ENCODE peak calls at places on chromosomes 1 and 21, in six cellular contexts. T is activated CD4-positive, alpha-beta T cell treated with anti-CD3 and anti-CD28 coated beads for 48 hours; H is renal cortical epithelial cell; Z is astrocyte; L is Calu3; R is testis. P is an unnamed sample.

GRCh38 chr1:112402682-112403643 is 6.9 kb downstream of the CTTNBP2NL start:
- DNase-seq in H (no peak), Z (peak; percentile 63), T (no peak), R (no peak), L (no peak), P (no peak)

GRCh38 chr1:24901791-24902470 is 28.1 kb downstream of the RUNX3 start:
- DNase-seq in T (peak; percentile 4), Z (no peak), R (no peak), H (no peak), L (no peak), P (no peak)

GRCh38 chr1:147641695-147642592 is 28.4 kb downstream of the ACP6 start:
- DNase-seq in H (peak; percentile 48), R (peak; percentile 59), T (peak; percentile 70), L (peak; percentile 75), Z (peak; percentile 18), P (peak; percentile 28)

GRCh38 chr1:12177999-12178441 is 11.2 kb downstream of the TNFRSF1B start:
- DNase-seq in Z (peak; percentile 74), R (no peak), H (peak; percentile 36), L (peak; percentile 30), T (peak; percentile 96), P (peak; percentile 92)

GRCh38 chr1:16026723-16027484 is 5.1 kb downstream of the CLCNKA start:
- DNase-seq in H (no peak), L (no peak), T (peak; percentile 36), R (no peak), Z (no peak), P (peak; percentile 22)

GRCh38 chr1:114718661-114719423 is 2.3 kb upstream of the NRAS start:
- DNase-seq in H (peak; percentile 37), T (peak; percentile 51), L (no peak), R (no peak), Z (peak; percentile 26), P (peak; percentile 15)

GRCh38 chr1:150562384-150563339 is 13.5 kb downstream of the ADAMTSL4 start:
- DNase-seq in L (no peak), R (no peak), H (no peak), Z (no peak), T (peak; percentile 87), P (peak; percentile 83)

GRCh38 chr1:228140724-228141081 is 624 bp downstream of the GUK1 start:
- DNase-seq in L (no peak), Z (no peak), H (no peak), R (no peak), T (no peak), P (no peak)

GRCh38 chr1:115755436-115756370 is 12.8 kb downstream of the CASQ2 start:
- DNase-seq in T (no peak), L (no peak), R (no peak), H (peak; percentile 53), Z (no peak), P (no peak)

GRCh38 chr1:12450090-12450764 is 167.8 kb downstream of the DHRS3 start:
- DNase-seq in R (no peak), Z (no peak), L (no peak), T (no peak), H (no peak), P (peak; percentile 40)

GRCh38 chr21:38439336-38439900 is 58.9 kb downstream of the ERG start:
- DNase-seq in H (no peak), L (no peak), Z (peak; percentile 57), R (no peak), T (no peak), P (no peak)

GRCh38 chr1:228058981-228059535 is 23.4 kb upstream of the ARF1 start:
- DNase-seq in L (no peak), Z (no peak), T (peak; percentile 53), R (no peak), H (no peak), P (peak; percentile 45)

GRCh38 chr21:30206551-30207251 is 9.2 kb downstream of the CLDN8 start:
- DNase-seq in H (no peak), R (no peak), T (no peak), L (no peak), Z (peak; percentile 3), P (no peak)

GRCh38 chr1:62175568-62176179 is 19.0 kb upstream of the L1TD1 start:
- DNase-seq in R (peak; percentile 65), Z (peak; percentile 17), H (peak; percentile 51), L (peak; percentile 40), T (peak; percentile 44), P (no peak)